ENCODE peak calls at places on chromosomes 4 and X, in four cellular contexts. W is epithelial cell of esophagus, S is dorsolateral prefrontal cortex, F is choroid plexus epithelial cell. M is an unnamed sample.
A peak's percentile ranks its signal among the peaks of the same experiment; 100 is the strongest.

GRCh38 chr4:170089274-170089742 is 448 bp downstream of the AADAT start:
- DNase-seq in S (peak; percentile 64), F (peak; percentile 52), W (peak; percentile 32), M (peak; percentile 29)

GRCh38 chr4:123748806-123749205 is 352.2 kb downstream of the SPRY1 start:
- DNase-seq in F (no peak), W (no peak), S (no peak), M (no peak)

GRCh38 chrX:15877380-15877779 is 22.8 kb upstream of the AP1S2 start:
- DNase-seq in F (peak; percentile 70), W (no peak), S (no peak), M (peak; percentile 67)

GRCh38 chrX:135697614-135698013 is 15.8 kb upstream of the CT45A1 start:
- DNase-seq in W (no peak), S (no peak), F (no peak), M (no peak)

GRCh38 chrX:140508958-140509357 is 4.1 kb upstream of the SOX3 start:
- DNase-seq in F (no peak), W (no peak), S (no peak), M (no peak)

GRCh38 chrX:69564665-69565064 is 51.2 kb upstream of the EDA start:
- DNase-seq in S (no peak), F (no peak), W (no peak), M (no peak)

GRCh38 chrX:9486786-9487185 is 21.9 kb downstream of the TBL1X start:
- DNase-seq in W (no peak), S (no peak), F (no peak), M (no peak)

GRCh38 chr4:95362906-95363578 is 185.7 kb downstream of the UNC5C start:
- DNase-seq in F (peak; percentile 43), W (peak; percentile 4), S (no peak), M (no peak)

GRCh38 chr4:89283226-89283974 is 24.2 kb downstream of the GPRIN3 start:
- DNase-seq in S (no peak), W (peak; percentile 87), F (peak; percentile 49), M (no peak)

GRCh38 chr4:79820427-79820826 is 252.6 kb downstream of the ANTXR2 start:
- DNase-seq in S (no peak), W (no peak), F (no peak), M (no peak)
- TF ChIP-seq CTCF in S (no peak), W (no peak), F (no peak), M (no peak)

GRCh38 chrX:151178746-151179145 is 2.4 kb downstream of the GPR50 start:
- DNase-seq in W (no peak), S (no peak), F (no peak), M (no peak)
- H3K4me3 ChIP-seq in W (no peak overlapping the region), S (no peak overlapping the region), F (no peak overlapping the region), M (no peak overlapping the region)

DNA sequence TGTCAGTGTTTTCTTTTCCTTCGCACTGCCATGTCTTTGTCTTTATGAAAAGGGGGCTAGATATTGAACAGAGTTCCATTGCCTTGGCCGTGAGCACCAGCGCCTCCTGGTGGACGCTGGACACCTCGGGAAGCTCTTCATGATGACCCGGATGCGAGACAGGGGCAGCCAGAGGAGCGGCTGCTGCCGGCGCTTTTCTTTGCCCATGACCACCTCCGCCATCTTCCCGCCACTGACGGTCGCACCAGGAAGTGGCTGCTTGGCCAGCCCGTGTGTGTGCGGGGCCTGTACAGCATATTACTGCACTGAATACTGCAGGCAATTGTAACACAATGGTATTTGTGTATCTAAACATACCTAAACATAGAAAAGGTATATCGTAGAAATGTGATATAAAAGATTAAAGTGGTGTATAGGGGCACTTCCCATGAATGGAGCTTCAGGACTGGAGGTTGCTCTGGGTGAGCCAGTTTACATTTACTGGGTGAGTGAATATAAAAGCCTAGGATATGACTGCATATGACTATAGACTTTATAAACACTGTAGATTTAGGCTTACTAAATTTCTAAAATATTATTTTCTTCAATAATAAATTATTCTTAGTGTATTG is 15.8 kb upstream of the GRIA2 start:
- DNase-seq in W (peak; percentile 14), S (no peak), F (peak; percentile 19), M (no peak)
- TF ChIP-seq CTCF in W (no peak), S (no peak), F (peak; percentile 57), M (peak; percentile 41)

GRCh38 chr4:54232151-54232688 is 3.1 kb downstream of the PDGFRA start:
- DNase-seq in S (no peak), W (no peak), F (peak; percentile 30), M (no peak)

GRCh38 chr4:54233128-54233696 is 4.1 kb downstream of the PDGFRA start:
- DNase-seq in S (peak; percentile 81), W (peak; percentile 88), F (peak; percentile 93), M (peak; percentile 60)

GRCh38 chr4:54233697-54234496 is 4.8 kb downstream of the PDGFRA start:
- DNase-seq in S (peak; percentile 69), F (peak; percentile 91), W (peak; percentile 76), M (peak; percentile 41)

GRCh38 chr4:54231419-54232150 is 2.5 kb downstream of the PDGFRA start:
- DNase-seq in W (no peak), F (peak; percentile 65), S (no peak), M (no peak)

GRCh38 chr4:54234497-54235205 is 5.6 kb downstream of the PDGFRA start:
- DNase-seq in W (no peak), S (no peak), F (peak; percentile 30), M (no peak)
- H3K4me3 ChIP-seq in W (no peak overlapping the region), S (peak overlapping the region; percentile 55), F (peak overlapping the region; percentile 87), M (no peak overlapping the region)

M was measured in retinal pigment epithelial cell.